ENCODE peak calls at places on chromosomes 1 and 21, in ten cellular contexts. One of them, this sample, is unnamed.

GRCh38 chr1:24830680-24831272 is 85.5 kb downstream of the CLIC4 start:
- DNase-seq in cardiac fibroblast: peak
- DNase-seq in uterus: no peak
- DNase-seq in Panc1: peak
- DNase-seq in HCT116: peak
- DNase-seq in HL-60: peak
- DNase-seq in lower lobe of right lung: no peak
- DNase-seq in prostate gland: no peak
- DNase-seq in left ventricle myocardium inferior: no peak
- DNase-seq in RWPE1: peak
- DNase-seq in this sample: peak

GRCh38 chr1:151838491-151839412 is 868 bp downstream of the C2CD4D start:
- DNase-seq in cardiac fibroblast: no peak
- DNase-seq in prostate gland: no peak
- DNase-seq in lower lobe of right lung: no peak
- DNase-seq in Panc1: no peak
- DNase-seq in RWPE1: no peak
- DNase-seq in HCT116: no peak
- DNase-seq in uterus: no peak
- DNase-seq in HL-60: no peak
- DNase-seq in left ventricle myocardium inferior: no peak
- DNase-seq in this sample: no peak

GRCh38 chr1:36752891-36753361 is 270.2 kb upstream of the CSF3R start:
- DNase-seq in RWPE1: peak
- DNase-seq in HCT116: no peak
- DNase-seq in HL-60: no peak
- DNase-seq in uterus: no peak
- DNase-seq in Panc1: no peak
- DNase-seq in prostate gland: no peak
- DNase-seq in cardiac fibroblast: no peak
- DNase-seq in lower lobe of right lung: no peak
- DNase-seq in left ventricle myocardium inferior: no peak
- DNase-seq in this sample: no peak

GRCh38 chr1:114669562-114670082 is at the start of gene DENND2C:
- DNase-seq in cardiac fibroblast: no peak
- DNase-seq in RWPE1: no peak
- DNase-seq in HL-60: no peak
- DNase-seq in left ventricle myocardium inferior: no peak
- DNase-seq in uterus: no peak
- DNase-seq in HCT116: no peak
- DNase-seq in Panc1: no peak
- DNase-seq in lower lobe of right lung: no peak
- DNase-seq in prostate gland: no peak
- DNase-seq in this sample: no peak

GRCh38 chr1:247421074-247421473 is 5.1 kb downstream of the NLRP3 start:
- DNase-seq in RWPE1: no peak
- DNase-seq in HL-60: no peak
- DNase-seq in left ventricle myocardium inferior: no peak
- DNase-seq in Panc1: no peak
- DNase-seq in prostate gland: no peak
- DNase-seq in HCT116: no peak
- DNase-seq in lower lobe of right lung: no peak
- DNase-seq in cardiac fibroblast: no peak
- DNase-seq in uterus: no peak
- DNase-seq in this sample: no peak

GRCh38 chr1:37028981-37029617 is 5.2 kb downstream of the GRIK3 start:
- DNase-seq in HCT116: no peak
- DNase-seq in cardiac fibroblast: no peak
- DNase-seq in left ventricle myocardium inferior: no peak
- DNase-seq in RWPE1: no peak
- DNase-seq in Panc1: no peak
- DNase-seq in prostate gland: no peak
- DNase-seq in uterus: no peak
- DNase-seq in HL-60: no peak
- DNase-seq in lower lobe of right lung: no peak
- DNase-seq in this sample: no peak

GRCh38 chr1:182955596-182956588 is 2.9 kb upstream of the SHCBP1L start:
- DNase-seq in HCT116: no peak
- DNase-seq in prostate gland: no peak
- DNase-seq in lower lobe of right lung: no peak
- DNase-seq in RWPE1: no peak
- DNase-seq in uterus: no peak
- DNase-seq in cardiac fibroblast: peak
- DNase-seq in left ventricle myocardium inferior: no peak
- DNase-seq in HL-60: no peak
- DNase-seq in Panc1: no peak
- DNase-seq in this sample: peak

GRCh38 chr1:40276122-40276521 is 18.1 kb downstream of the ZMPSTE24 start:
- DNase-seq in cardiac fibroblast: no peak
- DNase-seq in prostate gland: no peak
- DNase-seq in left ventricle myocardium inferior: no peak
- DNase-seq in lower lobe of right lung: no peak
- DNase-seq in HCT116: no peak
- DNase-seq in HL-60: no peak
- DNase-seq in uterus: no peak
- DNase-seq in Panc1: no peak
- DNase-seq in RWPE1: no peak
- DNase-seq in this sample: no peak

GRCh38 chr1:218553197-218553596 is 208.1 kb downstream of the TGFB2 start:
- DNase-seq in Panc1: no peak
- DNase-seq in cardiac fibroblast: no peak
- DNase-seq in uterus: no peak
- DNase-seq in RWPE1: no peak
- DNase-seq in lower lobe of right lung: no peak
- DNase-seq in HL-60: no peak
- DNase-seq in HCT116: no peak
- DNase-seq in left ventricle myocardium inferior: no peak
- DNase-seq in prostate gland: no peak
- DNase-seq in this sample: peak

GRCh38 chr1:45490121-45490622 is 791 bp downstream of the TESK2 start:
- DNase-seq in HL-60: peak
- DNase-seq in prostate gland: no peak
- DNase-seq in uterus: no peak
- DNase-seq in Panc1: no peak
- DNase-seq in left ventricle myocardium inferior: no peak
- DNase-seq in HCT116: no peak
- DNase-seq in RWPE1: peak
- DNase-seq in lower lobe of right lung: no peak
- DNase-seq in cardiac fibroblast: peak
- DNase-seq in this sample: no peak

GRCh38 chr1:168732736-168733135 is 3.7 kb upstream of the DPT start:
- DNase-seq in HL-60: no peak
- DNase-seq in RWPE1: no peak
- DNase-seq in HCT116: no peak
- DNase-seq in left ventricle myocardium inferior: no peak
- DNase-seq in Panc1: no peak
- DNase-seq in cardiac fibroblast: no peak
- DNase-seq in lower lobe of right lung: no peak
- DNase-seq in prostate gland: no peak
- DNase-seq in uterus: no peak
- DNase-seq in this sample: no peak

GRCh38 chr1:226589008-226589733 is 40.6 kb downstream of the STUM start:
- DNase-seq in RWPE1: no peak
- DNase-seq in prostate gland: no peak
- DNase-seq in Panc1: no peak
- DNase-seq in left ventricle myocardium inferior: no peak
- DNase-seq in uterus: peak
- DNase-seq in lower lobe of right lung: no peak
- DNase-seq in HL-60: no peak
- DNase-seq in HCT116: no peak
- DNase-seq in cardiac fibroblast: peak
- DNase-seq in this sample: no peak

GRCh38 chr1:228990906-228991569 is 255.8 kb downstream of the RHOU start:
- DNase-seq in HL-60: peak
- DNase-seq in lower lobe of right lung: no peak
- DNase-seq in HCT116: no peak
- DNase-seq in uterus: no peak
- DNase-seq in prostate gland: no peak
- DNase-seq in RWPE1: no peak
- DNase-seq in cardiac fibroblast: no peak
- DNase-seq in Panc1: no peak
- DNase-seq in left ventricle myocardium inferior: no peak
- DNase-seq in this sample: no peak

GRCh38 chr1:211328866-211329265 is 2.2 kb downstream of the TRAF5 start:
- DNase-seq in HL-60: no peak
- DNase-seq in HCT116: no peak
- DNase-seq in uterus: no peak
- DNase-seq in lower lobe of right lung: no peak
- DNase-seq in Panc1: no peak
- DNase-seq in cardiac fibroblast: no peak
- DNase-seq in left ventricle myocardium inferior: no peak
- DNase-seq in RWPE1: no peak
- DNase-seq in prostate gland: no peak
- DNase-seq in this sample: no peak

GRCh38 chr1:31669433-31669785 is 24.7 kb upstream of the PEF1 start:
- DNase-seq in left ventricle myocardium inferior: no peak
- DNase-seq in Panc1: no peak
- DNase-seq in prostate gland: no peak
- DNase-seq in cardiac fibroblast: no peak
- DNase-seq in HL-60: no peak
- DNase-seq in uterus: no peak
- DNase-seq in lower lobe of right lung: no peak
- DNase-seq in HCT116: no peak
- DNase-seq in RWPE1: no peak
- DNase-seq in this sample: no peak

GRCh38 chr1:31671147-31671546 is 26.5 kb upstream of the PEF1 start:
- DNase-seq in Panc1: no peak
- DNase-seq in lower lobe of right lung: no peak
- DNase-seq in cardiac fibroblast: no peak
- DNase-seq in RWPE1: no peak
- DNase-seq in left ventricle myocardium inferior: no peak
- DNase-seq in uterus: no peak
- DNase-seq in HL-60: no peak
- DNase-seq in prostate gland: no peak
- DNase-seq in HCT116: no peak
- DNase-seq in this sample: no peak

GRCh38 chr1:31668303-31668883 is 23.7 kb upstream of the PEF1 start:
- DNase-seq in prostate gland: no peak
- DNase-seq in RWPE1: no peak
- DNase-seq in uterus: no peak
- DNase-seq in HCT116: no peak
- DNase-seq in HL-60: no peak
- DNase-seq in left ventricle myocardium inferior: no peak
- DNase-seq in cardiac fibroblast: no peak
- DNase-seq in lower lobe of right lung: no peak
- DNase-seq in Panc1: no peak
- DNase-seq in this sample: no peak

GRCh38 chr1:31670583-31670944 is 25.9 kb upstream of the PEF1 start:
- DNase-seq in HCT116: no peak
- DNase-seq in HL-60: no peak
- DNase-seq in Panc1: no peak
- DNase-seq in lower lobe of right lung: no peak
- DNase-seq in uterus: no peak
- DNase-seq in RWPE1: no peak
- DNase-seq in left ventricle myocardium inferior: no peak
- DNase-seq in prostate gland: no peak
- DNase-seq in cardiac fibroblast: peak
- DNase-seq in this sample: no peak

GRCh38 chr1:31669786-31670582 is 25.3 kb upstream of the PEF1 start:
- DNase-seq in HL-60: no peak
- DNase-seq in HCT116: peak
- DNase-seq in Panc1: no peak
- DNase-seq in prostate gland: peak
- DNase-seq in cardiac fibroblast: peak
- DNase-seq in uterus: peak
- DNase-seq in RWPE1: peak
- DNase-seq in left ventricle myocardium inferior: peak
- DNase-seq in lower lobe of right lung: peak
- DNase-seq in this sample: no peak
- TF ChIP-seq CTCF in HL-60: no peak
- TF ChIP-seq CTCF in HCT116: peak
- TF ChIP-seq CTCF in Panc1: no peak
- TF ChIP-seq CTCF in prostate gland: no peak
- TF ChIP-seq CTCF in cardiac fibroblast: peak
- TF ChIP-seq CTCF in uterus: peak
- TF ChIP-seq CTCF in RWPE1: peak
- TF ChIP-seq CTCF in left ventricle myocardium inferior: peak
- TF ChIP-seq CTCF in lower lobe of right lung: no peak
- TF ChIP-seq CTCF in this sample: peak

DNA sequence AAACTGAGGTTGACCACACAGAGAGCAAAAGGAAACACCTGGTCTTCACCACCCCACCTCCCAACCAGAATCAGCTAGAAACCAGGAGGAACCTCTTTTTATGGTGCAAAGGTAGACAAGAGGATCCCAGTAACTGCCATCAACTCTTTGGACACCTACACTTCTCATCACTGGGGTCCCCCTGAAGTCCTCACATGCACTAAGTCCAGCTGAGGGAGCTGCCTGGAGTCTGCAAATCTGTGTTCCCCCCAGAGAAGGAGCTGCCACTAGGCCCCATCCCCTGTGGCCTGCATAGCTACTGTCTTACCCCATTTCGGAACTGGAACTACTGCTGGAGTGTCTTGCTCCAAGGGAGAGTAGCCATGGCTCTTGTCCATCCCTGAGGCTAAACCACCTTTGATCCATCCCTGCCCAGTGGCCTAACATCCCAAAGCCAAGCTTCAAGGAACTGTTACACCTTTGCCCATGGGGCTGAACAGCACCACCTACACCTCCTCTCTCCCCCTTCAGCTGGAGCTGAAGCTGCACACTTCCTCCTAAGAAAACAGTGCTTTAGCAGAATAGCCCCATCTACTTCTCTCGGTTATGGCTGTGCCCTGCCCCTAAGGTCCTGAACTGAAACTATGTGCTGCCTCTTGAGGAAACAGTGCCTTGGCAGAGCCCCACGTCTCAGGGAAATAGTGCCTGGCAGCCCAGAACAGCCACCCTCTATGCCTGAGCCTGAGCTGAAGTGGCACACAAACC is 85.4 kb upstream of the CD53 start:
- DNase-seq in lower lobe of right lung: no peak
- DNase-seq in uterus: no peak
- DNase-seq in HL-60: no peak
- DNase-seq in left ventricle myocardium inferior: no peak
- DNase-seq in RWPE1: no peak
- DNase-seq in prostate gland: no peak
- DNase-seq in Panc1: no peak
- DNase-seq in HCT116: no peak
- DNase-seq in cardiac fibroblast: no peak
- DNase-seq in this sample: no peak
- TF ChIP-seq CTCF in lower lobe of right lung: no peak
- TF ChIP-seq CTCF in uterus: no peak
- TF ChIP-seq CTCF in HL-60: no peak
- TF ChIP-seq CTCF in left ventricle myocardium inferior: no peak
- TF ChIP-seq CTCF in RWPE1: no peak
- TF ChIP-seq CTCF in prostate gland: no peak
- TF ChIP-seq CTCF in Panc1: no peak
- TF ChIP-seq CTCF in HCT116: no peak
- TF ChIP-seq CTCF in cardiac fibroblast: no peak
- TF ChIP-seq CTCF in this sample: no peak

GRCh38 chr1:76868154-76868882 is 1.0 kb downstream of the ST6GALNAC5 start:
- DNase-seq in uterus: no peak
- DNase-seq in prostate gland: no peak
- DNase-seq in Panc1: no peak
- DNase-seq in left ventricle myocardium inferior: no peak
- DNase-seq in RWPE1: peak
- DNase-seq in lower lobe of right lung: peak
- DNase-seq in HCT116: no peak
- DNase-seq in HL-60: no peak
- DNase-seq in cardiac fibroblast: peak
- DNase-seq in this sample: no peak
- TF ChIP-seq CTCF in uterus: no peak
- TF ChIP-seq CTCF in prostate gland: no peak
- TF ChIP-seq CTCF in Panc1: no peak
- TF ChIP-seq CTCF in left ventricle myocardium inferior: peak
- TF ChIP-seq CTCF in RWPE1: peak
- TF ChIP-seq CTCF in lower lobe of right lung: peak
- TF ChIP-seq CTCF in HCT116: no peak
- TF ChIP-seq CTCF in HL-60: no peak
- TF ChIP-seq CTCF in cardiac fibroblast: no peak
- TF ChIP-seq CTCF in this sample: peak

GRCh38 chr21:33202464-33203363 is 27.0 kb upstream of the IFNAR2 start:
- DNase-seq in HCT116: no peak
- DNase-seq in Panc1: no peak
- DNase-seq in RWPE1: no peak
- DNase-seq in cardiac fibroblast: no peak
- DNase-seq in HL-60: no peak
- DNase-seq in lower lobe of right lung: no peak
- DNase-seq in uterus: no peak
- DNase-seq in prostate gland: no peak
- DNase-seq in left ventricle myocardium inferior: no peak
- DNase-seq in this sample: no peak
- TF ChIP-seq CTCF in HCT116: no peak
- TF ChIP-seq CTCF in Panc1: no peak
- TF ChIP-seq CTCF in RWPE1: no peak
- TF ChIP-seq CTCF in cardiac fibroblast: no peak
- TF ChIP-seq CTCF in HL-60: no peak
- TF ChIP-seq CTCF in lower lobe of right lung: no peak
- TF ChIP-seq CTCF in uterus: no peak
- TF ChIP-seq CTCF in prostate gland: no peak
- TF ChIP-seq CTCF in left ventricle myocardium inferior: no peak
- TF ChIP-seq CTCF in this sample: no peak